ENCODE peak calls at places on chromosome 19, in five cellular contexts. H, X, O, U and B are unnamed samples.

GRCh38 chr19:34368338-34368737 is 3.3 kb downstream of the GPI start:
- DNase-seq in H (no peak), O (no peak), U (no peak), X (no peak), B (no peak)

GRCh38 chr19:50287331-50287730 is 41.8 kb downstream of the KCNC3 start:
- DNase-seq in O (no peak), U (no peak), H (no peak), X (no peak), B (no peak)

GRCh38 chr19:44951179-44952159 is 3.7 kb upstream of the CLPTM1 start:
- DNase-seq in H (peak), X (no peak), U (peak), O (peak), B (peak)

GRCh38 chr19:5800361-5801270 is 4.3 kb upstream of the NRTN start:
- DNase-seq in X (no peak), U (no peak), H (no peak), O (no peak), B (no peak)

GRCh38 chr19:38647368-38647965 is at the start of gene ACTN4:
- DNase-seq in H (peak), U (peak), O (peak), X (peak), B (peak)

GRCh38 chr19:55836340-55836739 is at the start of gene NLRP4:
- DNase-seq in H (no peak), X (no peak), U (peak), O (no peak), B (no peak)

GRCh38 chr19:18961767-18962423 is 20.9 kb upstream of the HOMER3 start:
- DNase-seq in X (no peak), O (no peak), H (peak), U (no peak), B (no peak)

GRCh38 chr19:2477141-2477710 is 1.3 kb downstream of the GADD45B start:
- DNase-seq in O (no peak), X (no peak), U (no peak), H (no peak), B (no peak)

GRCh38 chr19:8503506-8503905 is 1.1 kb upstream of the PRAM1 start:
- DNase-seq in H (no peak), U (no peak), X (no peak), O (no peak), B (no peak)

GRCh38 chr19:2540646-2541454 is 64.9 kb downstream of the GADD45B start:
- DNase-seq in O (peak), U (no peak), X (no peak), H (no peak), B (peak)

GRCh38 chr19:18612051-18612771 is 459 bp upstream of the TMEM59L start:
- DNase-seq in X (no peak), U (no peak), O (no peak), H (no peak), B (no peak)

GRCh38 chr19:6721773-6722172 is 1.3 kb upstream of the C3 start:
- DNase-seq in X (no peak), O (no peak), U (no peak), H (no peak), B (peak)

GRCh38 chr19:58265100-58265499 is 13.7 kb upstream of the ZNF8 start:
- DNase-seq in O (no peak), X (no peak), U (no peak), H (no peak), B (no peak)

GRCh38 chr19:12806242-12807131 is at the start of gene RNASEH2A:
- DNase-seq in X (no peak), U (peak), H (peak), O (peak), B (peak)

GRCh38 chr19:11798391-11799296 is at the start of gene ZNF491:
- DNase-seq in H (peak), U (peak), O (no peak), X (no peak), B (peak)

GRCh38 chr19:54420383-54421168 is 5.3 kb downstream of the TTYH1 start:
- DNase-seq in O (no peak), H (no peak), X (no peak), U (peak), B (no peak)

GRCh38 chr19:10885241-10886169 is 14.2 kb downstream of the CARM1 start:
- DNase-seq in U (no peak), H (no peak), O (no peak), X (no peak), B (no peak)

GRCh38 chr19:35124098-35125060 is 8.8 kb downstream of the FXYD3 start:
- DNase-seq in U (peak), H (peak), X (peak), O (peak), B (peak)

GRCh38 chr19:3722443-3723109 is 14.4 kb downstream of the TJP3 start:
- DNase-seq in X (no peak), H (peak), O (no peak), U (no peak), B (peak)

GRCh38 chr19:3723110-3723488 is 14.9 kb downstream of the TJP3 start:
- DNase-seq in U (no peak), X (no peak), O (no peak), H (no peak), B (no peak)

GRCh38 chr19:3723883-3724282 is 15.7 kb downstream of the TJP3 start:
- DNase-seq in U (no peak), H (no peak), X (no peak), O (no peak), B (no peak)

GRCh38 chr19:3725121-3725520 is 16.9 kb downstream of the TJP3 start:
- DNase-seq in X (no peak), U (no peak), O (no peak), H (no peak), B (no peak)

GRCh38 chr19:3725640-3726310 is 17.6 kb downstream of the TJP3 start:
- DNase-seq in X (no peak), O (peak), U (no peak), H (peak), B (peak)
- TF ChIP-seq JUND in X (no peak), O (no peak), U (no peak), H (no peak), B (no peak)

DNA sequence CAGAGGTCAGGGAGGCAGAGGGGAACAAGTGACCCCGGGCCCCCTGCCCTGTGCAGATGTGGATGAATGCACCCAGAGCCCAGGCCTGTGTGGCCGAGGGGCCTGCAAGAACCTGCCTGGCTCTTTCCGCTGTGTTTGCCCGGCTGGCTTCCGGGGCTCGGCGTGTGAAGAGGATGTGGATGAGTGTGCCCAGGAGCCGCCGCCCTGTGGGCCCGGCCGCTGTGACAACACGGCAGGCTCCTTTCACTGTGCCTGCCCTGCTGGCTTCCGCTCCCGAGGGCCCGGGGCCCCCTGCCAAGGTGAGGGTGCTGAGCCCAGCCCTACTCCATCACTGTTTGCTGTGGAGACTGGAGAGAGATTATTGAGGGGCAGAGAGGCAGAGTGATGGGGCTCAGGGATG is 9.9 kb downstream of the LTBP4 start:
- DNase-seq in H (no peak), X (no peak), O (no peak), U (no peak), B (no peak)
- TF ChIP-seq JUND in H (no peak), X (no peak), O (no peak), U (no peak), B (no peak)

GRCh38 chr19:14556662-14557188 is 15.1 kb downstream of the NDUFB7 start:
- DNase-seq in U (peak), O (peak), X (no peak), H (peak), B (no peak)

GRCh38 chr19:14553939-14554243 is 18.0 kb downstream of the NDUFB7 start:
- DNase-seq in O (no peak), H (no peak), X (no peak), U (no peak), B (no peak)

GRCh38 chr19:14555918-14556661 is 15.8 kb downstream of the NDUFB7 start:
- DNase-seq in U (no peak), H (no peak), X (no peak), O (no peak), B (no peak)

GRCh38 chr19:14553042-14553938 is 18.6 kb downstream of the NDUFB7 start:
- DNase-seq in O (no peak), U (no peak), X (no peak), H (no peak), B (peak)

GRCh38 chr19:14554382-14554812 is 17.5 kb downstream of the NDUFB7 start:
- DNase-seq in U (no peak), O (no peak), H (no peak), X (no peak), B (peak)
- TF ChIP-seq JUND in U (no peak), O (no peak), H (no peak), X (no peak), B (no peak)

DNA sequence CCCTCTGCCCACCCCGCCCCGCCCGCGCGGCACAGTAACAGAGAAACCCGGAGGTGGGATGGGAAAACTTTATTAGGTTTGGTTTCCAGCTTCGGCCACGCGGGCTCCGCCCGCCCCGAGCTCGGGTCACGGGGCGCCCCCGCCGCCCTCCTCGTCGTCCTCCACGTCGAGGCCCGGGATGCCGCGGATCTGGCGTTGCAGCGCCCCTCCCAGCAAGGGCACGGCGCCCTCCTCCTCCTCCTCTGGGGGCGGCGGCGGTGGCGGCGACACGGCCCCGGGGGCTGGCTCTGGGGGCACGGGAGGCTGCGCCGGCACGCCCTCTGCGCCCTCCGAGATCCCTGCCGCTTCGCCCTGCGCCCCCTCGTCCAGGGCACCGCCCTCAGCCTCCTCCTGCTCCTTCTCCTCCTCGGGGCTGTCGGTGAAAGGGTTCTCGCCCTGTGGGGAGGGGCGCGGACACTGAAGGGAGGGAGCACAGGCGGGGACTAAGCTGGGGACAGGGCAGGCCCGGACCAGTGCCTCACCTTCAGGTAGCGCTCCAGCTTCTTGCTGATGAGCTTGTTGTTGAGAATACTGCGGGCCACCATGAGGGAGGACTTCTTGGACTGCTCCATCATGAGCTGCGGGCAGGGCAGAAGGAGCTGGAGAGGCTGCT is 535 bp upstream of the AKAP8 start:
- DNase-seq in O (peak), U (peak), H (no peak), X (no peak), B (peak)
- TF ChIP-seq JUND in O (no peak), U (no peak), H (no peak), X (no peak), B (no peak)

DNA sequence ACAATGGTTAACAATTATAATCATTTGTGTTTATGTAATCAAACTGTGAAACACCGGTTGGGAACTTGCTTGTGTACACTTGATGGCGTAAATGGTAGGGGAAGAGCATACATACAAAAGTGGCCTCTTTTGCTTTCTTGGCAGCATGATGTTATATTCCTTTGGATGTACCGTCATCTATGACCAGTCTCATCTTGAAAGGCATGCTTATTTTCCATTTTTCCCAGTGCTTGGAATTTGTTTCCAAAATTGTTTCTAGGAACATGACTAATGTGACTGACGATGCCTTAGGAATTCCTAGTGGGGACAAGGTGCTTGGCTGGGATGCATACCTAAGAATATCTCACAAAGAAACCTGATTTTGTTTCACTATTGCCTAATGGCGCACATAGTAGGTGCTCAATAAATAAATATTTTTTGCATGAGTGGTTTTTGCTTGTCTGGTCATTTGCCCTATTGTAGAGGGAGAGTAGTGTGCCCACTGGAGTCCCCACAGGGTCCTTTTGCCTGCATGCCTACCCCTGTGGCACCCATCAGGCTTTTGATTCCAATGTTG is 45.5 kb downstream of the SAE1 start:
- DNase-seq in U (no peak), H (no peak), X (no peak), O (no peak), B (no peak)
- TF ChIP-seq JUND in U (no peak), H (peak), X (no peak), O (no peak), B (no peak)